ENCODE peak calls at places on chromosomes 4 and X, in five cellular contexts. E, V, D, P and T are unnamed samples. For H3K4me1, the result is how much of the 10 kb centered on the place peaks cover.

GRCh38 chr4:156792462-156793085 is 179.0 kb downstream of the PDGFC start:
- DNase-seq in E (no peak), V (no peak), D (no peak), P (no peak), T (no peak)

GRCh38 chrX:74923942-74924448 is 1.3 kb downstream of the NEXMIF start:
- DNase-seq in E (no peak), V (no peak), D (no peak), P (no peak), T (no peak)

GRCh38 chr4:47863486-47863885 is 25.6 kb upstream of the CORIN start:
- DNase-seq in E (no peak), V (no peak), D (no peak), P (no peak), T (no peak)

GRCh38 chrX:138756234-138756633 is 44.7 kb upstream of the FGF13 start:
- DNase-seq in E (no peak), V (peak), D (no peak), P (no peak), T (no peak)

GRCh38 chr4:91973479-91974153 is 330.1 kb upstream of the GRID2 start:
- DNase-seq in E (no peak), V (no peak), D (no peak), P (no peak), T (no peak)

GRCh38 chr4:1365271-1366178 is 18.5 kb downstream of the UVSSA start:
- DNase-seq in E (no peak), V (no peak), D (no peak), P (no peak), T (no peak)

GRCh38 chr4:110361921-110362320 is 114.0 kb upstream of the ENPEP start:
- DNase-seq in E (no peak), V (no peak), D (peak), P (no peak), T (no peak)

GRCh38 chrX:134460861-134461218 is 875 bp downstream of the HPRT1 start:
- DNase-seq in E (peak), V (peak), D (peak), P (no peak), T (no peak)

GRCh38 chr4:183355405-183355804 is 33.2 kb upstream of the CLDN24 start:
- DNase-seq in E (no peak), V (no peak), D (peak), P (no peak), T (no peak)

GRCh38 chr4:185654311-185654710 is 119.0 kb upstream of the PDLIM3 start:
- DNase-seq in E (no peak), V (no peak), D (no peak), P (no peak), T (no peak)

GRCh38 chr4:174427562-174428140 is 94.6 kb downstream of the HPGD start:
- DNase-seq in E (no peak), V (no peak), D (no peak), P (no peak), T (no peak)

GRCh38 chrX:119541188-119541587 is 24.0 kb downstream of the STEEP1 start:
- DNase-seq in E (no peak), V (peak), D (no peak), P (no peak), T (no peak)

GRCh38 chr4:48109413-48110263 is 24.4 kb downstream of the TXK start:
- DNase-seq in E (peak), V (peak), D (peak), P (no peak), T (no peak)

GRCh38 chr4:30920043-30920442 is 199.9 kb downstream of the PCDH7 start:
- DNase-seq in E (no peak), V (peak), D (no peak), P (no peak), T (no peak)

GRCh38 chr4:147741190-147741788 is 9.4 kb downstream of the ARHGAP10 start:
- DNase-seq in E (no peak), V (no peak), D (peak), P (no peak), T (no peak)
- H3K4me1 ChIP-seq in E (under half), V (under half), D (under half), P (under half), T (under half)

GRCh38 chr4:41458689-41459088 is 79.3 kb upstream of the LIMCH1 start:
- DNase-seq in E (no peak), V (no peak), D (peak), P (no peak), T (no peak)
- H3K4me1 ChIP-seq in E (under half), V (half or more), D (under half), P (under half), T (under half)

GRCh38 chr4:107977482-107977881 is 12.2 kb upstream of the HADH start:
- DNase-seq in E (no peak), V (no peak), D (no peak), P (no peak), T (no peak)
- H3K4me1 ChIP-seq in E (under half), V (under half), D (under half), P (under half), T (under half)

GRCh38 chr4:138756519-138756918 is 259.1 kb upstream of the NOCT start:
- DNase-seq in E (no peak), V (no peak), D (no peak), P (no peak), T (no peak)

GRCh38 chr4:138757432-138757831 is 258.1 kb upstream of the NOCT start:
- DNase-seq in E (no peak), V (no peak), D (no peak), P (no peak), T (no peak)

GRCh38 chr4:138759508-138759907 is 256.1 kb upstream of the NOCT start:
- DNase-seq in E (no peak), V (no peak), D (no peak), P (no peak), T (no peak)

GRCh38 chr4:138761638-138762205 is 253.9 kb upstream of the NOCT start:
- DNase-seq in E (no peak), V (no peak), D (no peak), P (no peak), T (no peak)

DNA sequence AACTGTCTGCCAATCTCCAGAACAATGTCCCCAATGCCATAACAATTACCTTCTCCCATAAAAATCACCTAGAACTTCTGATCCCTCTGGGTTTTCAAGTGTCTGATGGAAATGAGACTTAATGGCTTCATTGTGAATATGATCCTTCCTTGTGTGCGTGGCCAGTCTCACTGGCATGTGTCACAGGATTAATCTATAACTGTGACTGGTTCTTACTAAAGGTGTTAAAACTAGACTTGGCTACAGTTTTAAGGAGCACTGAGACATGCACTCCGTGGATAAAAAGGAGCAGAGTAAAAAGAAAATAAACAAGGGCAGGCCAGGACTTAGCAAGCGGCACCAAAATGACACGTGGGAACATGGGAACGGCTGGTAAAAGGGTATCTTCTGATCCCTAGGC is 256.7 kb upstream of the NOCT start:
- DNase-seq in E (no peak), V (no peak), D (no peak), P (no peak), T (no peak)
- H3K4me1 ChIP-seq in E (under half), V (under half), D (under half), P (under half), T (under half)

GRCh38 chr4:87499415-87500106 is 29.6 kb downstream of the SPARCL1 start:
- DNase-seq in E (no peak), V (no peak), D (no peak), P (no peak), T (no peak)

GRCh38 chr4:87500107-87500462 is 29.1 kb downstream of the SPARCL1 start:
- DNase-seq in E (no peak), V (no peak), D (no peak), P (no peak), T (no peak)

GRCh38 chr4:87497141-87497540 is 32.0 kb downstream of the SPARCL1 start:
- DNase-seq in E (peak), V (peak), D (no peak), P (no peak), T (no peak)

GRCh38 chr4:87498446-87498900 is 30.7 kb downstream of the SPARCL1 start:
- DNase-seq in E (no peak), V (no peak), D (no peak), P (no peak), T (no peak)

GRCh38 chr4:87497586-87497985 is 31.6 kb downstream of the SPARCL1 start:
- DNase-seq in E (no peak), V (no peak), D (no peak), P (no peak), T (no peak)
- H3K4me1 ChIP-seq in E (under half), V (under half), D (under half), P (under half), T (under half)